ENCODE peak calls at places on chromosomes 2 and 18, in seven cellular contexts. One of them, this sample, is unnamed.

GRCh38 chr2:232230557-232230956 is 148.0 kb upstream of the ALPP start:
- DNase-seq in GM03348: no peak
- DNase-seq in frontal cortex: no peak
- DNase-seq in pancreas: no peak
- DNase-seq in brain pericyte: no peak
- DNase-seq in activated CD8-positive, alpha-beta memory T cell treated with anti-CD3 and anti-CD28 coated beads for 24 hours: no peak
- DNase-seq in fibroblast of the conjunctiva: peak
- DNase-seq in this sample: no peak

GRCh38 chr2:13052547-13052946 is 335.8 kb downstream of the TRIB2 start:
- DNase-seq in GM03348: no peak
- DNase-seq in frontal cortex: no peak
- DNase-seq in pancreas: no peak
- DNase-seq in brain pericyte: no peak
- DNase-seq in activated CD8-positive, alpha-beta memory T cell treated with anti-CD3 and anti-CD28 coated beads for 24 hours: no peak
- DNase-seq in fibroblast of the conjunctiva: no peak
- DNase-seq in this sample: no peak

GRCh38 chr18:79784965-79785770 is 12.6 kb upstream of the KCNG2 start:
- DNase-seq in GM03348: no peak
- DNase-seq in frontal cortex: no peak
- DNase-seq in pancreas: no peak
- DNase-seq in brain pericyte: no peak
- DNase-seq in activated CD8-positive, alpha-beta memory T cell treated with anti-CD3 and anti-CD28 coated beads for 24 hours: no peak
- DNase-seq in fibroblast of the conjunctiva: no peak
- DNase-seq in this sample: no peak

GRCh38 chr2:188813315-188813714 is 160.9 kb upstream of the COL3A1 start:
- DNase-seq in GM03348: peak
- DNase-seq in frontal cortex: no peak
- DNase-seq in pancreas: no peak
- DNase-seq in brain pericyte: no peak
- DNase-seq in activated CD8-positive, alpha-beta memory T cell treated with anti-CD3 and anti-CD28 coated beads for 24 hours: no peak
- DNase-seq in fibroblast of the conjunctiva: no peak
- DNase-seq in this sample: peak

GRCh38 chr2:65366595-65367125 is 65.7 kb downstream of the SPRED2 start:
- DNase-seq in GM03348: peak
- DNase-seq in frontal cortex: no peak
- DNase-seq in pancreas: no peak
- DNase-seq in brain pericyte: peak
- DNase-seq in activated CD8-positive, alpha-beta memory T cell treated with anti-CD3 and anti-CD28 coated beads for 24 hours: no peak
- DNase-seq in fibroblast of the conjunctiva: peak
- DNase-seq in this sample: peak

GRCh38 chr2:150182564-150183249 is 304.8 kb downstream of the RND3 start:
- DNase-seq in GM03348: no peak
- DNase-seq in frontal cortex: no peak
- DNase-seq in pancreas: no peak
- DNase-seq in brain pericyte: no peak
- DNase-seq in activated CD8-positive, alpha-beta memory T cell treated with anti-CD3 and anti-CD28 coated beads for 24 hours: no peak
- DNase-seq in fibroblast of the conjunctiva: no peak
- DNase-seq in this sample: no peak

GRCh38 chr2:222709191-222709891 is 37.9 kb downstream of the MOGAT1 start:
- DNase-seq in GM03348: peak
- DNase-seq in frontal cortex: peak
- DNase-seq in pancreas: no peak
- DNase-seq in brain pericyte: peak
- DNase-seq in activated CD8-positive, alpha-beta memory T cell treated with anti-CD3 and anti-CD28 coated beads for 24 hours: no peak
- DNase-seq in fibroblast of the conjunctiva: peak
- DNase-seq in this sample: peak

GRCh38 chr2:175180701-175181103 is 808 bp downstream of the ATP5MC3 start:
- DNase-seq in GM03348: peak
- DNase-seq in frontal cortex: no peak
- DNase-seq in pancreas: peak
- DNase-seq in brain pericyte: no peak
- DNase-seq in activated CD8-positive, alpha-beta memory T cell treated with anti-CD3 and anti-CD28 coated beads for 24 hours: peak
- DNase-seq in fibroblast of the conjunctiva: no peak
- DNase-seq in this sample: peak

This sample was measured in AG08396.